ENCODE peak calls at places on chromosomes 13 and 19, in ten cellular contexts. M, V, O, S, L, Z, K, U, P and D are unnamed samples.

GRCh38 chr13:106471957-106472543 is 63.4 kb downstream of the EFNB2 start:
- DNase-seq in K (no peak), U (peak; percentile 94), L (no peak), V (no peak), M (peak; percentile 52), Z (peak; percentile 95), O (peak; percentile 31), P (no peak), S (peak; percentile 92), D (peak; percentile 69)

GRCh38 chr13:85236431-85236830 is 562.8 kb downstream of the SLITRK6 start:
- DNase-seq in P (no peak), Z (no peak), L (no peak), S (no peak), V (no peak), U (peak; percentile 92), K (no peak), O (no peak), M (no peak), D (no peak)

GRCh38 chr13:29500426-29500825 is 95.1 kb downstream of the SLC7A1 start:
- DNase-seq in O (no peak), S (no peak), U (no peak), L (no peak), K (no peak), Z (no peak), V (no peak), P (no peak), M (no peak), D (no peak)

GRCh38 chr19:55146648-55147218 is 2.3 kb downstream of the TNNT1 start:
- DNase-seq in M (no peak), P (no peak), O (no peak), V (no peak), S (peak; percentile 96), U (peak; percentile 61), L (peak; percentile 94), Z (no peak), K (no peak), D (no peak)

GRCh38 chr13:31204592-31204991 is 4.8 kb downstream of the B3GLCT start:
- DNase-seq in V (no peak), L (no peak), P (no peak), Z (peak; percentile 61), K (no peak), U (peak; percentile 60), M (no peak), O (no peak), S (no peak), D (no peak)

GRCh38 chr19:33293255-33294057 is 8.9 kb downstream of the CEBPA start:
- DNase-seq in V (no peak), L (no peak), M (no peak), S (no peak), K (no peak), O (peak; percentile 71), U (peak; percentile 91), Z (peak; percentile 86), P (no peak), D (no peak)

GRCh38 chr19:5623397-5624153 is 692 bp downstream of the SAFB start:
- DNase-seq in O (no peak), U (no peak), P (peak; percentile 25), M (no peak), S (peak; percentile 47), K (peak; percentile 46), Z (peak; percentile 26), V (no peak), L (no peak), D (no peak)

GRCh38 chr13:49791214-49791752 is 1.2 kb downstream of the KPNA3 start:
- DNase-seq in U (peak; percentile 47), L (no peak), S (peak; percentile 69), P (no peak), Z (no peak), O (no peak), M (no peak), K (peak; percentile 9), V (no peak), D (no peak)